ENCODE peak calls at places on chromosomes 1 and 21, in six cellular contexts. F is body of pancreas; Y is prostate gland; X is A673; N is H9; P is CD8-positive, alpha-beta T cell. G is an unnamed sample. For H3K4me1, the result is how much of the 10 kb centered on the place peaks cover.

GRCh38 chr1:47684964-47685762 is 247.3 kb downstream of the FOXD2 start:
- DNase-seq in N (peak), P (no peak), F (no peak), X (no peak), Y (peak), G (peak)

GRCh38 chr21:24988941-24989340 is 618.3 kb downstream of the MRPL39 start:
- DNase-seq in F (no peak), P (no peak), N (no peak), X (no peak), Y (no peak), G (no peak)

GRCh38 chr1:242523968-242524570 is 428 bp downstream of the PLD5 start:
- DNase-seq in F (peak), Y (peak), P (no peak), X (peak), N (peak), G (no peak)

GRCh38 chr21:38293113-38293512 is 36.3 kb downstream of the KCNJ15 start:
- DNase-seq in F (no peak), Y (no peak), P (no peak), X (no peak), N (no peak), G (peak)

GRCh38 chr1:183368213-183369108 is 49.7 kb downstream of the NMNAT2 start:
- DNase-seq in P (no peak), F (no peak), N (no peak), X (no peak), Y (no peak), G (no peak)

GRCh38 chr1:1213919-1214599 is at the start of gene TNFRSF4:
- DNase-seq in F (no peak), X (no peak), P (no peak), N (no peak), Y (no peak), G (no peak)

GRCh38 chr1:218816999-218817398 is 356.7 kb upstream of the LYPLAL1 start:
- DNase-seq in N (no peak), Y (no peak), X (no peak), P (no peak), F (no peak), G (no peak)

GRCh38 chr1:24996983-24997893 is 67.2 kb upstream of the RUNX3 start:
- DNase-seq in P (peak), Y (no peak), N (no peak), X (no peak), F (no peak), G (no peak)

GRCh38 chr21:35252831-35253230 is 203.7 kb upstream of the RUNX1 start:
- DNase-seq in P (no peak), X (no peak), N (no peak), F (no peak), Y (no peak), G (no peak)

GRCh38 chr1:236757640-236758039 is 37.5 kb upstream of the MTR start:
- DNase-seq in X (no peak), F (no peak), P (no peak), Y (no peak), N (no peak), G (no peak)

GRCh38 chr1:238485906-238486219 is 595.1 kb upstream of the ZP4 start:
- DNase-seq in X (no peak), Y (peak), F (no peak), P (no peak), N (peak), G (no peak)

GRCh38 chr1:20660363-20661234 is 570 bp downstream of the DDOST start:
- DNase-seq in X (no peak), Y (no peak), F (no peak), N (no peak), P (peak), G (no peak)

GRCh38 chr1:75338974-75339483 is 204.8 kb downstream of the LHX8 start:
- DNase-seq in Y (no peak), N (no peak), F (no peak), X (peak), P (no peak), G (no peak)

GRCh38 chr1:72568113-72568512 is 285.8 kb upstream of the NEGR1 start:
- DNase-seq in N (no peak), P (no peak), F (no peak), Y (no peak), X (no peak), G (no peak)

GRCh38 chr1:206065547-206066143 is 12.7 kb downstream of the RHEX start:
- DNase-seq in P (no peak), X (no peak), Y (no peak), F (no peak), N (no peak), G (no peak)
- TF ChIP-seq CTCF in P (no peak), X (no peak), Y (no peak), F (no peak), N (no peak), G (no peak)

GRCh38 chr1:117669572-117669971 is 63.7 kb downstream of the TENT5C start:
- DNase-seq in F (no peak), Y (no peak), P (no peak), X (no peak), N (peak), G (peak)
- H3K4me1 ChIP-seq in F (under half), Y (under half), P (under half), X (under half), N (under half), G (under half)

DNA sequence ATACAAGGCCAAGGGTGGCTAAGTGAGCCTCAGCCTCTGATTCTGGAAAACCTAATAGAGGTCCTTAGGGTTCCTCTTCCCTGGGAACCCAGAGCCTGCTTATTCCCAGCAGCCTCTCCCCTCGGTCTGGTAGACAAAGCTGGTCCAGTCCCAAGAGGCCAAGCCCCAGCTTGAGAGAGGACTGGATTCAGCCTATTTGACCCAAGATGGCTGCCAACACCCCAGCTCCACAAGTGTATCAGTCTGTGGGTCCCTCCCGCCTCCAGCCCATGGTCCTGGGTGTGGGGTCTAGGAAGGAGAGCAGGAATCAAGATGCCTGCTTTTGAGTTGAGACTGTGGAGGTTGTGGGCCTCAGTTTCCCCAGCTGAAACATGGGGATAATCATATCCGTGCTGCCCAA is 45.6 kb downstream of the NUAK2 start:
- DNase-seq in N (no peak), Y (no peak), P (no peak), X (no peak), F (no peak), G (no peak)
- TF ChIP-seq CTCF in N (no peak), Y (no peak), P (no peak), X (no peak), F (no peak), G (no peak)

DNA sequence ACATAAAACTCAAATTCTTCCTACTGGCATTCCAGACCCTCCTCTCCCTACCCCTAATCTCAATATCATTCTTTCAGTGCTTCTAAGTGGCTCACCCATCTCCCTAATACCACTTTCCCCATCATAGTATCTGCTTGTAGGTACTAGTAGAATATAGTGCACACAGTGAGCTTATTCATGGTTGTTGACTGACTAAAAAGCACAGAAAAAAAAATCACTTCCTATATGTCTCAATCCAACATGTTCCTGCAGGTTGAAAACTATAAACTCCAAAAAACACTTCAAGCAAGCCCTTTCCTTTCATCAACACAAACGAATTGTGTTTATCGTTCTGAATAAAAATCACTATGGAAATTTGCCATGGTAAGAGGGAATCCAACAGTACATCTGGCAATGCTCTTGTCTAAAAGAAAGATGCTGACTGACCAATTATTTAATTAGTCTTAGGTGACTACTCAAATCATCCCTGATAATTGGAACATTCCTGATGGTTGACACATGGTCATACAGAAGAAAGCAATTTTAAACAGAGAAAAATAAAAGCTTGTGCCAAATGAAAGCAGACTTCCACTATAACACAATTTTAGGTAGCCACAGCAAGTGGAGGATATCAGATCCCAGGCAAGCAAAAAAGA is 87.1 kb downstream of the NDUFS5 start:
- DNase-seq in P (no peak), X (no peak), N (no peak), Y (no peak), F (no peak), G (no peak)
- H3K4me1 ChIP-seq in P (under half), X (under half), N (under half), Y (under half), F (half or more), G (under half)

GRCh38 chr1:80436851-80437250 is 1363.9 kb upstream of the ADGRL2 start:
- DNase-seq in N (no peak), Y (no peak), F (no peak), X (no peak), P (no peak), G (no peak)

GRCh38 chr1:80444171-80444570 is 1356.6 kb upstream of the ADGRL2 start:
- DNase-seq in Y (no peak), F (no peak), X (no peak), N (no peak), P (no peak), G (no peak)

GRCh38 chr1:80445021-80445420 is 1355.7 kb upstream of the ADGRL2 start:
- DNase-seq in P (no peak), Y (no peak), N (no peak), F (no peak), X (no peak), G (no peak)

GRCh38 chr1:80447533-80447932 is 1353.2 kb upstream of the ADGRL2 start:
- DNase-seq in P (no peak), N (no peak), F (no peak), Y (no peak), X (no peak), G (no peak)

GRCh38 chr1:80441664-80442063 is 1359.1 kb upstream of the ADGRL2 start:
- DNase-seq in X (peak), F (no peak), Y (no peak), N (no peak), P (no peak), G (no peak)
- TF ChIP-seq CTCF in X (peak), F (no peak), Y (no peak), N (peak), P (no peak), G (no peak)

GRCh38 chr1:31782066-31782762 is 18.1 kb upstream of the ADGRB2 start:
- DNase-seq in F (no peak), N (no peak), P (no peak), X (no peak), Y (no peak), G (no peak)
- H3K4me1 ChIP-seq in F (under half), N (under half), P (under half), X (under half), Y (under half), G (under half)

GRCh38 chr1:232627645-232628334 is 2.1 kb downstream of the SIPA1L2 start:
- DNase-seq in X (peak), N (peak), F (no peak), P (no peak), Y (peak), G (peak)

GRCh38 chr1:232630047-232630893 is at the start of gene SIPA1L2:
- DNase-seq in X (peak), F (peak), Y (peak), N (peak), P (peak), G (peak)

GRCh38 chr1:232629250-232630046 is 485 bp downstream of the SIPA1L2 start:
- DNase-seq in X (peak), F (peak), P (peak), N (peak), Y (peak), G (peak)

GRCh38 chr1:232627171-232627570 is 2.8 kb downstream of the SIPA1L2 start:
- DNase-seq in N (no peak), F (no peak), X (no peak), P (no peak), Y (no peak), G (no peak)

GRCh38 chr1:232628335-232629214 is 1.4 kb downstream of the SIPA1L2 start:
- DNase-seq in Y (no peak), P (no peak), N (no peak), X (peak), F (no peak), G (peak)
- TF ChIP-seq CTCF in Y (peak), P (no peak), N (no peak), X (peak), F (no peak), G (no peak)

GRCh38 chr1:29136463-29136915 is 12.8 kb upstream of the TMEM200B start:
- DNase-seq in N (no peak), F (peak), P (no peak), Y (no peak), X (peak), G (no peak)

GRCh38 chr1:29129916-29130315 is 6.2 kb upstream of the TMEM200B start:
- DNase-seq in X (no peak), N (no peak), P (no peak), Y (no peak), F (no peak), G (no peak)

GRCh38 chr1:29134695-29135028 is 11.0 kb upstream of the TMEM200B start:
- DNase-seq in F (no peak), X (no peak), Y (no peak), N (no peak), P (no peak), G (no peak)

GRCh38 chr1:29128739-29129138 is 5.0 kb upstream of the TMEM200B start:
- DNase-seq in Y (no peak), N (no peak), X (no peak), F (no peak), P (no peak), G (no peak)

GRCh38 chr1:29133861-29134694 is 10.4 kb upstream of the TMEM200B start:
- DNase-seq in N (no peak), P (no peak), Y (no peak), F (no peak), X (no peak), G (peak)
- H3K4me1 ChIP-seq in N (under half), P (under half), Y (under half), F (under half), X (under half), G (under half)